ENCODE peak calls at places on chromosomes 13 and 19, in ten cellular contexts. Z, X, A, T, V, U, C, O, E and R are unnamed samples.

GRCh38 chr13:100100115-100100879 is 11.4 kb downstream of the PCCA start:
- DNase-seq in T (no peak), V (no peak), E (no peak), O (no peak), Z (no peak), U (peak), A (peak), C (peak), X (no peak), R (no peak)

GRCh38 chr19:41708481-41708880 is at the start of gene CEACAM5:
- DNase-seq in A (no peak), Z (no peak), U (no peak), T (no peak), C (no peak), X (no peak), E (peak), V (no peak), O (no peak), R (no peak)

GRCh38 chr13:112687836-112688559 is 1.8 kb upstream of the ATP11A start:
- DNase-seq in V (no peak), X (no peak), Z (no peak), O (no peak), E (no peak), T (no peak), A (no peak), U (no peak), C (no peak), R (no peak)

GRCh38 chr19:36196249-36196648 is 18.2 kb downstream of the ZNF565 start:
- DNase-seq in X (no peak), U (no peak), V (no peak), E (no peak), C (no peak), A (peak), O (no peak), Z (no peak), T (no peak), R (no peak)

GRCh38 chr13:110812869-110813645 is 99.6 kb downstream of the ING1 start:
- DNase-seq in T (no peak), E (no peak), U (no peak), O (no peak), V (no peak), C (no peak), X (no peak), Z (no peak), A (no peak), R (no peak)

GRCh38 chr19:35755550-35756371 is 1.1 kb downstream of the HSPB6 start:
- DNase-seq in O (no peak), C (no peak), U (peak), A (no peak), E (no peak), T (peak), V (no peak), X (no peak), Z (no peak), R (no peak)

GRCh38 chr13:44300895-44301638 is 72.6 kb upstream of the SERP2 start:
- DNase-seq in X (no peak), V (no peak), C (no peak), A (no peak), U (peak), T (peak), Z (peak), O (no peak), E (no peak), R (no peak)

GRCh38 chr13:76036176-76036575 is 400.0 kb downstream of the LMO7 start:
- DNase-seq in T (no peak), U (no peak), A (no peak), E (no peak), V (no peak), Z (no peak), C (no peak), O (no peak), X (no peak), R (no peak)

GRCh38 chr13:98800078-98800477 is 47.6 kb upstream of the SLC15A1 start:
- DNase-seq in A (no peak), T (no peak), V (no peak), E (no peak), O (no peak), X (no peak), U (no peak), C (no peak), Z (no peak), R (no peak)

GRCh38 chr13:35978607-35979316 is 152.4 kb downstream of the DCLK1 start:
- DNase-seq in V (no peak), T (no peak), X (no peak), E (peak), A (peak), O (peak), Z (peak), U (peak), C (peak), R (peak)

GRCh38 chr19:806815-807421 is 9.7 kb downstream of the PTBP1 start:
- DNase-seq in C (no peak), X (no peak), O (no peak), Z (no peak), V (no peak), T (no peak), E (no peak), U (no peak), A (no peak), R (no peak)

GRCh38 chr19:45121827-45122345 is 28.9 kb downstream of the PPP1R37 start:
- DNase-seq in O (no peak), X (no peak), Z (no peak), A (no peak), T (no peak), V (no peak), C (no peak), E (no peak), U (no peak), R (no peak)

GRCh38 chr19:13684021-13684420 is 80.3 kb upstream of the MRI1 start:
- DNase-seq in O (no peak), V (no peak), E (peak), Z (no peak), X (no peak), C (no peak), U (no peak), T (no peak), A (no peak), R (no peak)

GRCh38 chr13:43546260-43546659 is 240.5 kb downstream of the ENOX1 start:
- DNase-seq in T (no peak), Z (no peak), A (no peak), V (no peak), U (peak), X (no peak), O (no peak), C (no peak), E (no peak), R (no peak)